ENCODE peak calls at places on chromosome 22, in six cellular contexts. W is HCT116, X is K562, R is breast epithelium, B is prostate gland, T is HepG2. A is an unnamed sample.

GRCh38 chr22:22902247-22902962 is 14.8 kb downstream of the IGLL5 start:
- DNase-seq in W (no peak), X (peak; percentile 65), R (no peak), B (no peak), T (no peak), A (peak; percentile 61)

GRCh38 chr22:44890416-44891292 is 119.2 kb downstream of the PHF21B start:
- DNase-seq in W (no peak), X (no peak), R (peak; percentile 38), B (no peak), T (no peak), A (peak; percentile 63)

GRCh38 chr22:30438559-30438958 is 13.0 kb downstream of the MTFP1 start:
- DNase-seq in W (no peak), X (peak; percentile 19), R (no peak), B (no peak), T (no peak), A (no peak)

GRCh38 chr22:28978863-28979799 is 82.5 kb downstream of the C22orf31 start:
- DNase-seq in W (no peak), X (no peak), R (no peak), B (no peak), T (no peak), A (no peak)

GRCh38 chr22:22442928-22443709 is 65.4 kb downstream of the ZNF280B start:
- DNase-seq in W (no peak), X (no peak), R (no peak), B (no peak), T (no peak), A (no peak)

GRCh38 chr22:46068176-46068907 is 82.0 kb upstream of the PPARA start:
- DNase-seq in W (no peak), X (no peak), R (no peak), B (no peak), T (no peak), A (no peak)

GRCh38 chr22:24994070-24994763 is 41.7 kb downstream of the KIAA1671 start:
- DNase-seq in W (peak; percentile 73), X (no peak), R (peak; percentile 74), B (no peak), T (no peak), A (no peak)

GRCh38 chr22:48678171-48679135 is 1149.2 kb downstream of the BRD1 start:
- DNase-seq in W (no peak), X (no peak), R (no peak), B (no peak), T (no peak), A (no peak)

GRCh38 chr22:25747245-25747944 is 5.4 kb downstream of the MYO18B start:
- DNase-seq in W (peak; percentile 45), X (peak; percentile 71), R (no peak), B (no peak), T (peak; percentile 35), A (no peak)

GRCh38 chr22:40202225-40202944 is 24.7 kb downstream of the TNRC6B start:
- DNase-seq in W (no peak), X (peak; percentile 40), R (no peak), B (no peak), T (no peak), A (no peak)

GRCh38 chr22:21641417-21641794 is 696 bp upstream of the SDF2L1 start:
- DNase-seq in W (no peak), X (peak; percentile 90), R (no peak), B (no peak), T (peak; percentile 59), A (no peak)

GRCh38 chr22:30763815-30764686 is 69.4 kb downstream of the OSBP2 start:
- DNase-seq in W (peak; percentile 59), X (peak; percentile 57), R (no peak), B (peak; percentile 68), T (peak; percentile 70), A (no peak)

GRCh38 chr22:27499121-27499520 is 302.4 kb downstream of the MN1 start:
- DNase-seq in W (no peak), X (no peak), R (no peak), B (no peak), T (no peak), A (no peak)

GRCh38 chr22:42190274-42190673 is 59.7 kb upstream of the CYP2D6 start:
- DNase-seq in W (no peak), X (no peak), R (no peak), B (no peak), T (peak; percentile 70), A (no peak)

GRCh38 chr22:39686776-39687525 is 116.4 kb downstream of the CACNA1I start:
- DNase-seq in W (no peak), X (no peak), R (no peak), B (no peak), T (no peak), A (no peak)

GRCh38 chr22:47083379-47083986 is 321.0 kb downstream of the TBC1D22A start:
- DNase-seq in W (no peak), X (no peak), R (no peak), B (no peak), T (no peak), A (no peak)

GRCh38 chr22:41770715-41771452 is 29.6 kb upstream of the CCDC134 start:
- DNase-seq in W (no peak), X (no peak), R (no peak), B (no peak), T (no peak), A (no peak)

GRCh38 chr22:17637490-17638181 is 921 bp upstream of the BCL2L13 start:
- DNase-seq in W (no peak), X (no peak), R (no peak), B (no peak), T (no peak), A (no peak)

GRCh38 chr22:50435701-50436115 is 39.1 kb downstream of the SBF1 start:
- DNase-seq in W (no peak), X (no peak), R (no peak), B (no peak), T (no peak), A (no peak)
- TF ChIP-seq POLR2A in W (no peak), X (no peak), R (no peak), B (no peak), T (no peak), A (no peak)

GRCh38 chr22:49783926-49784629 is 43.6 kb downstream of the BRD1 start:
- DNase-seq in W (no peak), X (no peak), R (no peak), B (no peak), T (no peak), A (no peak)
- H3K4me1 ChIP-seq in W (no peaks in the 10 kb centered on the region), X (peaks cover 48% of the 10 kb centered on the region), R (peaks cover 7% of the 10 kb centered on the region), B (peaks cover 3% of the 10 kb centered on the region), T (peaks cover 12% of the 10 kb centered on the region), A (peaks cover 88% of the 10 kb centered on the region)

DNA sequence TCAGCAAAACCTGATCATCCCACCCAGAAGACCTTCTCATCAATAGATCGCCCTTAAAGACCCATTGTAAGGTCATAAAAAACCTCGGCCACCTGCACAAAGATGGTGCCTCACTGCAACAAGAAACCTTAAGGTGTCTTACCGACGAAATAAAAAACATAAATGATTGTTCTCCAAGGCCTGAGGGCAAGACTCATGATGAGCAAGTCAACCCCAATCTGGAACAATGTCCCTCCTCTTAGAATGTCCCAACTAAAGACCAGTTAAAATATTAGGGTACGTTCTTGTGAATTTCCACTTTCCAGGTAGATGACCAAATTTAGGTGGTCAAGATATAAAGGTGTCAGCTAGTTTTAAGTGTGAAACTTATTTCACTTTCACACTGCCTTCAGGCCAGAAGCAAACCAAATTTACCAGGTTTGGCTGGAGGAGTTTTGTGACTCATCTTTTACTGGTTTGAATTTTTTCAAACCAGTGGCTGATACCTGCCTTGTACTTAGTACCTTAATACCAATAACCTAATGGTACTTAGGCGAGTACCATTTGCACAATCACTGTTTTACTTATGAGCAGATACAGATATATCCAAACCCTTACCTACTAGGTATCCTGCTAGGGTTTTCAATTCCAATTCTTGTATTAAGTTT is 14.9 kb downstream of the KDELR3 start:
- DNase-seq in W (no peak), X (no peak), R (no peak), B (no peak), T (no peak), A (peak; percentile 6)
- TF ChIP-seq POLR2AphosphoS5 in W (peak; percentile 59), X (peak; percentile 53), R (no peak), B (no peak), T (peak; percentile 2), A (no peak)

GRCh38 chr22:37739611-37740049 is 42.8 kb downstream of the TRIOBP start:
- DNase-seq in W (no peak), X (no peak), R (no peak), B (no peak), T (no peak), A (peak; percentile 88)
- TF ChIP-seq POLR2A in W (no peak), X (no peak), R (no peak), B (no peak), T (no peak), A (no peak)

GRCh38 chr22:43837666-43838065 is 24.6 kb downstream of the SULT4A1 start:
- DNase-seq in W (no peak), X (no peak), R (no peak), B (no peak), T (no peak), A (no peak)
- H3K4me1 ChIP-seq in W (no peaks in the 10 kb centered on the region), X (no peaks in the 10 kb centered on the region), R (no peaks in the 10 kb centered on the region), B (no peaks in the 10 kb centered on the region), T (no peaks in the 10 kb centered on the region), A (no peaks in the 10 kb centered on the region)

A was measured in spleen.